ENCODE peak calls at places on chromosomes 13 and 19, in seven cellular contexts. One of them, this sample, is unnamed.

GRCh38 chr19:39765091-39766076 is 13.3 kb upstream of the LEUTX start:
- DNase-seq in PC-3: peak
- DNase-seq in neuronal stem cell: peak
- DNase-seq in H9: peak
- DNase-seq in astrocyte: peak
- DNase-seq in GM23338: peak
- DNase-seq in MM.1S: peak
- DNase-seq in this sample: peak

GRCh38 chr19:15304140-15304705 is 28.1 kb downstream of the BRD4 start:
- DNase-seq in PC-3: peak
- DNase-seq in neuronal stem cell: no peak
- DNase-seq in H9: no peak
- DNase-seq in astrocyte: no peak
- DNase-seq in GM23338: no peak
- DNase-seq in MM.1S: no peak
- DNase-seq in this sample: no peak

GRCh38 chr13:106464076-106464475 is 71.4 kb downstream of the EFNB2 start:
- DNase-seq in PC-3: no peak
- DNase-seq in neuronal stem cell: no peak
- DNase-seq in H9: no peak
- DNase-seq in astrocyte: peak
- DNase-seq in GM23338: no peak
- DNase-seq in MM.1S: no peak
- DNase-seq in this sample: no peak

GRCh38 chr13:99382428-99383133 is 75.4 kb upstream of the GPR183 start:
- DNase-seq in PC-3: no peak
- DNase-seq in neuronal stem cell: no peak
- DNase-seq in H9: peak
- DNase-seq in astrocyte: no peak
- DNase-seq in GM23338: no peak
- DNase-seq in MM.1S: no peak
- DNase-seq in this sample: no peak

GRCh38 chr13:30051531-30052060 is 201.2 kb upstream of the UBL3 start:
- DNase-seq in PC-3: peak
- DNase-seq in neuronal stem cell: no peak
- DNase-seq in H9: no peak
- DNase-seq in astrocyte: no peak
- DNase-seq in GM23338: peak
- DNase-seq in MM.1S: no peak
- DNase-seq in this sample: no peak

GRCh38 chr13:113139580-113139979 is 17.0 kb downstream of the F10 start:
- DNase-seq in PC-3: no peak
- DNase-seq in neuronal stem cell: no peak
- DNase-seq in H9: no peak
- DNase-seq in astrocyte: no peak
- DNase-seq in GM23338: no peak
- DNase-seq in MM.1S: no peak
- DNase-seq in this sample: no peak

GRCh38 chr13:99969934-99970760 is 1.4 kb downstream of the ZIC5 start:
- DNase-seq in PC-3: no peak
- DNase-seq in neuronal stem cell: no peak
- DNase-seq in H9: peak
- DNase-seq in astrocyte: no peak
- DNase-seq in GM23338: peak
- DNase-seq in MM.1S: peak
- DNase-seq in this sample: no peak

GRCh38 chr19:37078717-37079032 is 442 bp downstream of the ZNF420 start:
- DNase-seq in PC-3: no peak
- DNase-seq in neuronal stem cell: no peak
- DNase-seq in H9: no peak
- DNase-seq in astrocyte: no peak
- DNase-seq in GM23338: no peak
- DNase-seq in MM.1S: no peak
- DNase-seq in this sample: no peak

GRCh38 chr19:54114340-54114826 is 1.1 kb downstream of the TFPT start:
- DNase-seq in PC-3: peak
- DNase-seq in neuronal stem cell: no peak
- DNase-seq in H9: no peak
- DNase-seq in astrocyte: peak
- DNase-seq in GM23338: peak
- DNase-seq in MM.1S: no peak
- DNase-seq in this sample: peak

GRCh38 chr13:44306401-44307192 is 67.0 kb upstream of the SERP2 start:
- DNase-seq in PC-3: peak
- DNase-seq in neuronal stem cell: peak
- DNase-seq in H9: peak
- DNase-seq in astrocyte: peak
- DNase-seq in GM23338: peak
- DNase-seq in MM.1S: no peak
- DNase-seq in this sample: peak

GRCh38 chr13:50712882-50713281 is 130.6 kb downstream of the DLEU7 start:
- DNase-seq in PC-3: no peak
- DNase-seq in neuronal stem cell: no peak
- DNase-seq in H9: no peak
- DNase-seq in astrocyte: no peak
- DNase-seq in GM23338: no peak
- DNase-seq in MM.1S: no peak
- DNase-seq in this sample: no peak

GRCh38 chr19:37953125-37953524 is 46.1 kb downstream of the SIPA1L3 start:
- DNase-seq in PC-3: no peak
- DNase-seq in neuronal stem cell: peak
- DNase-seq in H9: no peak
- DNase-seq in astrocyte: peak
- DNase-seq in GM23338: no peak
- DNase-seq in MM.1S: no peak
- DNase-seq in this sample: no peak

GRCh38 chr13:80157261-80157942 is 183.5 kb downstream of the SPRY2 start:
- DNase-seq in PC-3: no peak
- DNase-seq in neuronal stem cell: no peak
- DNase-seq in H9: no peak
- DNase-seq in astrocyte: no peak
- DNase-seq in GM23338: no peak
- DNase-seq in MM.1S: no peak
- DNase-seq in this sample: peak

GRCh38 chr13:98890186-98890585 is 87.7 kb downstream of the DOCK9 start:
- DNase-seq in PC-3: peak
- DNase-seq in neuronal stem cell: no peak
- DNase-seq in H9: no peak
- DNase-seq in astrocyte: peak
- DNase-seq in GM23338: no peak
- DNase-seq in MM.1S: no peak
- DNase-seq in this sample: peak

GRCh38 chr19:33098023-33098652 is 17.2 kb downstream of the GPATCH1 start:
- DNase-seq in PC-3: peak
- DNase-seq in neuronal stem cell: no peak
- DNase-seq in H9: no peak
- DNase-seq in astrocyte: no peak
- DNase-seq in GM23338: no peak
- DNase-seq in MM.1S: no peak
- DNase-seq in this sample: no peak

GRCh38 chr19:38529610-38530009 is 88.1 kb downstream of the MAP4K1 start:
- DNase-seq in PC-3: no peak
- DNase-seq in neuronal stem cell: no peak
- DNase-seq in H9: no peak
- DNase-seq in astrocyte: no peak
- DNase-seq in GM23338: no peak
- DNase-seq in MM.1S: no peak
- DNase-seq in this sample: no peak

GRCh38 chr19:47032171-47032811 is 12.7 kb downstream of the NPAS1 start:
- DNase-seq in PC-3: peak
- DNase-seq in neuronal stem cell: no peak
- DNase-seq in H9: peak
- DNase-seq in astrocyte: no peak
- DNase-seq in GM23338: peak
- DNase-seq in MM.1S: peak
- DNase-seq in this sample: no peak

DNA sequence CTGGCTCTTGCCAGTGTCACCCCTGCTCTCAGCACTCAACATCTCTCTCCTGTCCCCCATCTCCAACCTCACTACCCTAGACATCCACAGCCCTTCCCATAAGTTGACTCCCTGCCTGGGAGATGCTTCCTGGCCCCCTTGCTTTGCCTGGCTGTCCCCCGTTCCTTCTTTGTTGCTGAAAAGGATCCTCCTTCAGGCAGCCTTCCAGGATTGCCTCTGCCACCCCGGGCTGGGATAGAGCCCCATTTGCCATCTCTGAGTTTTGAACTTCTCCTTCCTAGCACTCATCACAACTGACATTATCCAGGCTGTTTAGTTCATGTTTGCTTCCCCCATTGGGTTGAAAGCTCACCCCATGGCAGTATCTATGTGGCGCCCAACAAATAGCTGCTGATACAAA is 20.0 kb downstream of the CPAMD8 start:
- DNase-seq in PC-3: no peak
- DNase-seq in neuronal stem cell: no peak
- DNase-seq in H9: no peak
- DNase-seq in astrocyte: no peak
- DNase-seq in GM23338: no peak
- DNase-seq in MM.1S: no peak
- DNase-seq in this sample: no peak
- H2AFZ ChIP-seq in PC-3: no peak
- H2AFZ ChIP-seq in neuronal stem cell: no peak
- H2AFZ ChIP-seq in H9: no peak
- H2AFZ ChIP-seq in astrocyte: no peak
- H2AFZ ChIP-seq in GM23338: no peak
- H2AFZ ChIP-seq in MM.1S: no peak
- H2AFZ ChIP-seq in this sample: no peak

GRCh38 chr13:73608157-73608516 is 526.1 kb downstream of the KLF12 start:
- DNase-seq in PC-3: no peak
- DNase-seq in neuronal stem cell: no peak
- DNase-seq in H9: no peak
- DNase-seq in astrocyte: no peak
- DNase-seq in GM23338: no peak
- DNase-seq in MM.1S: no peak
- DNase-seq in this sample: no peak

GRCh38 chr13:73608731-73609485 is 525.3 kb downstream of the KLF12 start:
- DNase-seq in PC-3: no peak
- DNase-seq in neuronal stem cell: no peak
- DNase-seq in H9: no peak
- DNase-seq in astrocyte: no peak
- DNase-seq in GM23338: no peak
- DNase-seq in MM.1S: no peak
- DNase-seq in this sample: no peak

GRCh38 chr13:73610799-73611592 is 523.2 kb downstream of the KLF12 start:
- DNase-seq in PC-3: peak
- DNase-seq in neuronal stem cell: no peak
- DNase-seq in H9: no peak
- DNase-seq in astrocyte: no peak
- DNase-seq in GM23338: no peak
- DNase-seq in MM.1S: no peak
- DNase-seq in this sample: no peak

GRCh38 chr13:73603646-73604045 is 530.6 kb downstream of the KLF12 start:
- DNase-seq in PC-3: no peak
- DNase-seq in neuronal stem cell: no peak
- DNase-seq in H9: no peak
- DNase-seq in astrocyte: no peak
- DNase-seq in GM23338: no peak
- DNase-seq in MM.1S: no peak
- DNase-seq in this sample: no peak

GRCh38 chr13:73607489-73608156 is 526.6 kb downstream of the KLF12 start:
- DNase-seq in PC-3: peak
- DNase-seq in neuronal stem cell: no peak
- DNase-seq in H9: no peak
- DNase-seq in astrocyte: no peak
- DNase-seq in GM23338: no peak
- DNase-seq in MM.1S: no peak
- DNase-seq in this sample: peak
- H2AFZ ChIP-seq in PC-3: no peak
- H2AFZ ChIP-seq in neuronal stem cell: no peak
- H2AFZ ChIP-seq in H9: no peak
- H2AFZ ChIP-seq in astrocyte: no peak
- H2AFZ ChIP-seq in GM23338: no peak
- H2AFZ ChIP-seq in MM.1S: no peak
- H2AFZ ChIP-seq in this sample: no peak

DNA sequence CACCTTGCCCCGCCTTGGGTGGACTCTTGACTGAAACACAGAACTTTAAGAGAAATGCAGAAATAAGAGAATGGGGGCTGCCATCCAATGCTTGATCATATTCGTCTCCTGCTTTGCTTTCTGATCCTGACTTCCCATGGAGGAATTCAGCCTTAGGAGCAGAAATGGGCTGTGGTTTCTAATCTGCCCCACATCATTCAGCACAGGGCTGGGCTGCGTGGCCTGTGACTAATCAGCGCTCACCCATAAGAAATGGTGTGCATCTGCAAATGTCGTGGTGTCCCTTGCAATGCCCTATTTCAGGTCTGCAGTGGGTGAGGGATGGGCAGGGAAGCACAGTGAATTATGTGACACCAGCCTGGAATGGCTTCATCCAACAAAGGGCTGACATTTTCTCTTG is 60.7 kb upstream of the URI1 start:
- DNase-seq in PC-3: peak
- DNase-seq in neuronal stem cell: no peak
- DNase-seq in H9: no peak
- DNase-seq in astrocyte: peak
- DNase-seq in GM23338: no peak
- DNase-seq in MM.1S: no peak
- DNase-seq in this sample: peak
- H2AFZ ChIP-seq in PC-3: no peak
- H2AFZ ChIP-seq in neuronal stem cell: no peak
- H2AFZ ChIP-seq in H9: no peak
- H2AFZ ChIP-seq in astrocyte: no peak
- H2AFZ ChIP-seq in GM23338: no peak
- H2AFZ ChIP-seq in MM.1S: no peak
- H2AFZ ChIP-seq in this sample: peak

GRCh38 chr13:25987987-25988386 is 63.8 kb downstream of the SHISA2 start:
- DNase-seq in PC-3: no peak
- DNase-seq in neuronal stem cell: no peak
- DNase-seq in H9: no peak
- DNase-seq in astrocyte: no peak
- DNase-seq in GM23338: no peak
- DNase-seq in MM.1S: no peak
- DNase-seq in this sample: no peak

GRCh38 chr13:25990801-25991200 is 61.0 kb downstream of the SHISA2 start:
- DNase-seq in PC-3: no peak
- DNase-seq in neuronal stem cell: no peak
- DNase-seq in H9: no peak
- DNase-seq in astrocyte: peak
- DNase-seq in GM23338: no peak
- DNase-seq in MM.1S: no peak
- DNase-seq in this sample: no peak

GRCh38 chr13:25992076-25992475 is 59.7 kb downstream of the SHISA2 start:
- DNase-seq in PC-3: peak
- DNase-seq in neuronal stem cell: no peak
- DNase-seq in H9: no peak
- DNase-seq in astrocyte: peak
- DNase-seq in GM23338: no peak
- DNase-seq in MM.1S: no peak
- DNase-seq in this sample: no peak

GRCh38 chr13:25982908-25983307 is 68.9 kb downstream of the SHISA2 start:
- DNase-seq in PC-3: no peak
- DNase-seq in neuronal stem cell: no peak
- DNase-seq in H9: no peak
- DNase-seq in astrocyte: no peak
- DNase-seq in GM23338: no peak
- DNase-seq in MM.1S: no peak
- DNase-seq in this sample: no peak

DNA sequence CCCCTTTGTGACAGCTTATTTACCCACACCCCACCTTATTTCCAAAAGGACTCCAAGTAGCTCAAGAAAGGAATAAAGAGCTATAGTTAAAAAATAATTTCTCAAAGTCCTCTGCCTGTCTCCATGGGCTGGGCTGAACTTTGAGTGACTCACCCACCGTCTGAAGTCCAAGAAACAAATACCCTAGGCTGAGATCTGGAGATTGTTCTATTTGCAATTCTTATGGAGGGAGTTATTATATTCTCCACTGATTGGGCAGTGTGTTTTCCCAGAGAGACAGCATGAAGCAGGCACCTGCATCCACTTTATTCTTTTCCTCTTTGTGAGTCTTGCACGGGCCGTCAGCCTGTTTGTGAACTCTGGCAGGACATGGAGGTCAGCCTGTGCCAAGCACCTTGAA is 63.2 kb downstream of the SHISA2 start:
- DNase-seq in PC-3: peak
- DNase-seq in neuronal stem cell: no peak
- DNase-seq in H9: no peak
- DNase-seq in astrocyte: peak
- DNase-seq in GM23338: no peak
- DNase-seq in MM.1S: no peak
- DNase-seq in this sample: no peak
- H2AFZ ChIP-seq in PC-3: no peak
- H2AFZ ChIP-seq in neuronal stem cell: no peak
- H2AFZ ChIP-seq in H9: no peak
- H2AFZ ChIP-seq in astrocyte: no peak
- H2AFZ ChIP-seq in GM23338: no peak
- H2AFZ ChIP-seq in MM.1S: no peak
- H2AFZ ChIP-seq in this sample: no peak